ENCODE peak calls at places on chromosomes 12 and 14, in ten cellular contexts. W is HCT116; K is left lung; C is A549; N is CD8-positive, alpha-beta T cell; R is K562; H is naive thymus-derived CD4-positive, alpha-beta T cell; S is upper lobe of left lung; F is lower lobe of right lung; Y is aorta. T is an unnamed sample.

GRCh38 chr12:12428047-12428446 is 71.2 kb downstream of the BORCS5 start:
- ATAC-seq in W (no peak), K (peak; percentile 11), C (no peak), N (no peak), R (no peak), H (no peak), S (no peak), F (no peak), Y (no peak), T (no peak)

GRCh38 chr14:97916100-97916499 is 1118.9 kb downstream of the VRK1 start:
- ATAC-seq in W (no peak), K (no peak), C (no peak), N (no peak), R (no peak), H (no peak), S (no peak), F (no peak), Y (no peak), T (no peak)

GRCh38 chr14:34301107-34301734 is 160.8 kb downstream of the SPTSSA start:
- ATAC-seq in W (peak; percentile 75), K (peak; percentile 74), C (peak; percentile 71), N (no peak), R (peak; percentile 56), H (peak; percentile 32), S (peak; percentile 46), F (no peak), Y (no peak), T (no peak)

GRCh38 chr14:69137456-69138188 is 15.3 kb downstream of the DCAF5 start:
- ATAC-seq in W (no peak), K (peak; percentile 8), C (no peak), N (peak; percentile 23), R (peak; percentile 13), H (no peak), S (peak; percentile 8), F (no peak), Y (no peak), T (no peak)

GRCh38 chr12:77477907-77478533 is 352.7 kb upstream of the NAV3 start:
- ATAC-seq in W (no peak), K (no peak), C (no peak), N (no peak), R (no peak), H (no peak), S (no peak), F (no peak), Y (no peak), T (no peak)

GRCh38 chr12:112191840-112192321 is 66.5 kb downstream of the TRAFD1 start:
- ATAC-seq in W (no peak), K (no peak), C (no peak), N (no peak), R (no peak), H (no peak), S (peak; percentile 26), F (no peak), Y (no peak), T (no peak)

GRCh38 chr14:67359319-67359774 is 257 bp downstream of the ATP6V1D start:
- ATAC-seq in W (peak; percentile 19), K (peak; percentile 3), C (peak; percentile 23), N (no peak), R (no peak), H (no peak), S (peak; percentile 22), F (peak; percentile 1), Y (peak; percentile 4), T (no peak)

GRCh38 chr12:79434561-79434960 is 256.2 kb downstream of the PAWR start:
- ATAC-seq in W (no peak), K (no peak), C (no peak), N (no peak), R (no peak), H (no peak), S (no peak), F (no peak), Y (no peak), T (no peak)

GRCh38 chr14:90533591-90534021 is 136.8 kb downstream of the CALM1 start:
- ATAC-seq in W (no peak), K (peak; percentile 36), C (no peak), N (no peak), R (peak; percentile 52), H (no peak), S (peak; percentile 37), F (peak; percentile 64), Y (no peak), T (no peak)

GRCh38 chr14:38839743-38840375 is 263.2 kb downstream of the SEC23A start:
- ATAC-seq in W (no peak), K (peak; percentile 89), C (no peak), N (no peak), R (no peak), H (no peak), S (peak; percentile 40), F (peak; percentile 75), Y (no peak), T (no peak)
- H3K27ac ChIP-seq in W (no peak overlapping the region), K (peak overlapping the region; percentile 59), C (no peak overlapping the region), N (no peak overlapping the region), R (no peak overlapping the region), H (no peak overlapping the region), S (no peak overlapping the region), F (peak overlapping the region; percentile 1), Y (no peak overlapping the region), T (no peak overlapping the region)

DNA sequence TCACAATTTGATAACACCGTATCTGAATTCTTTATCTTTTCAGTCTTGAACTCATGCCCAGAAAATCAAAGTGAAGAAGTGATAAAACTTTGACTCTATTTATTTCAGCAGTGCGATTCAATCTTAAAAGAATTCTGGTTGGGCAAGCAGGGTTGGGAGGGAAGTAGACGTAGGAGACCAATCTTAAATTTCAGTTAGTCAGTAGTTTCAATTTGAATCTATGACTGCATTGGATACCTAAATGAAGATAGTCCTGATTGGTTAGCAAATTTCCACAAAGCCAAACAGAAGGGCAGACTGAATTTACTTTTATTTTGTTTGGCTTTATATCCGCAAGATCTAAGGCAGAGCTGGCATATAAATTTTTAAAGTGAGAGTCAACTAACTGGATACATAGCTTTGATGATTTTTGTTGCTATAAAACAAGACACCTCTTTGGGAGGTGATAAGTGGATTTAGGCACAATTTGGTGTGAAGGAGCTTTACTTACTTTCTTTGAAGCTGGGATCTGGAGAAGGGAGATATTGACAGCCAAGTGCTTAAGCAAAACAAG is 2.6 kb downstream of the ACSS3 start:
- ATAC-seq in W (no peak), K (peak; percentile 43), C (no peak), N (no peak), R (no peak), H (no peak), S (peak; percentile 32), F (no peak), Y (peak; percentile 52), T (no peak)
- H3K27ac ChIP-seq in W (no peak overlapping the region), K (no peak overlapping the region), C (no peak overlapping the region), N (no peak overlapping the region), R (no peak overlapping the region), H (no peak overlapping the region), S (peak overlapping the region; percentile 59), F (peak overlapping the region; percentile 40), Y (no peak overlapping the region), T (peak overlapping the region; percentile 75)

GRCh38 chr14:50045039-50045711 is 71.2 kb downstream of the VCPKMT start:
- ATAC-seq in W (no peak), K (peak; percentile 93), C (peak; percentile 54), N (peak; percentile 77), R (peak; percentile 72), H (peak; percentile 86), S (peak; percentile 90), F (peak; percentile 90), Y (peak; percentile 90), T (peak; percentile 89)

GRCh38 chr14:50041980-50042379 is 74.4 kb downstream of the VCPKMT start:
- ATAC-seq in W (no peak), K (no peak), C (no peak), N (no peak), R (no peak), H (no peak), S (no peak), F (no peak), Y (no peak), T (no peak)

GRCh38 chr14:50047274-50047676 is 69.1 kb downstream of the VCPKMT start:
- ATAC-seq in W (no peak), K (peak; percentile 55), C (no peak), N (no peak), R (peak; percentile 46), H (no peak), S (peak; percentile 30), F (peak; percentile 57), Y (peak; percentile 6), T (no peak)

GRCh38 chr14:50044040-50044651 is 72.2 kb downstream of the VCPKMT start:
- ATAC-seq in W (no peak), K (no peak), C (no peak), N (no peak), R (no peak), H (peak; percentile 21), S (no peak), F (no peak), Y (no peak), T (no peak)

DNA sequence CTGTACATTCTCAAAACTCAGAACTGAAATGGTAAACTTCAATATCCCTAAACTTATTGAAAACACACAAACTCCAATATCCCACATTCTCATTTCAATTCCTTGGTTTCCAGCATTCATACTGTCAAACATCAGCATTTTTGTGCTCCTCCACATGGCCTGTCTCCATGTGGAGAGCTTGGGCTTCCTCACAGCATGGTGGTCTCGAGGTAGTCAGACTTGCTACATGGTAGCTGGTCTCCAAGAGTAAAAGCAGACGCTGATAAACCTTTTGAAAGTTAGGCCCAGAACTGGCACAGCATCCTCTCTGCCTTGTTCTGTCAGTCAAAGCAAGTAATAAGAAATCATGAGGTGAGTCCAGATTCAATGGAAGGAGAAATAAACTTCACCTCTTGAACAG is 70.5 kb downstream of the VCPKMT start:
- ATAC-seq in W (no peak), K (no peak), C (no peak), N (no peak), R (no peak), H (no peak), S (no peak), F (no peak), Y (no peak), T (no peak)
- H3K27ac ChIP-seq in W (no peak overlapping the region), K (peak overlapping the region; percentile 69), C (peak overlapping the region; percentile 58), N (peak overlapping the region; percentile 63), R (no peak overlapping the region), H (peak overlapping the region; percentile 69), S (peak overlapping the region; percentile 83), F (peak overlapping the region; percentile 83), Y (no peak overlapping the region), T (peak overlapping the region; percentile 58)

GRCh38 chr12:3741882-3742672 is 10.8 kb downstream of the CRACR2A start:
- ATAC-seq in W (no peak), K (no peak), C (no peak), N (no peak), R (no peak), H (peak; percentile 16), S (no peak), F (peak; percentile 12), Y (no peak), T (no peak)

GRCh38 chr12:3745152-3745551 is 7.8 kb downstream of the CRACR2A start:
- ATAC-seq in W (no peak), K (no peak), C (no peak), N (no peak), R (no peak), H (no peak), S (no peak), F (no peak), Y (no peak), T (no peak)

GRCh38 chr12:3744216-3744883 is 8.6 kb downstream of the CRACR2A start:
- ATAC-seq in W (no peak), K (no peak), C (no peak), N (peak; percentile 30), R (no peak), H (peak; percentile 52), S (no peak), F (no peak), Y (no peak), T (no peak)

GRCh38 chr12:3746758-3747157 is 6.2 kb downstream of the CRACR2A start:
- ATAC-seq in W (no peak), K (no peak), C (no peak), N (no peak), R (no peak), H (no peak), S (no peak), F (no peak), Y (no peak), T (no peak)

GRCh38 chr12:3743803-3744202 is 9.1 kb downstream of the CRACR2A start:
- ATAC-seq in W (no peak), K (no peak), C (no peak), N (no peak), R (no peak), H (no peak), S (peak; percentile 26), F (peak; percentile 60), Y (no peak), T (no peak)
- H3K27ac ChIP-seq in W (no peak overlapping the region), K (no peak overlapping the region), C (no peak overlapping the region), N (no peak overlapping the region), R (no peak overlapping the region), H (no peak overlapping the region), S (no peak overlapping the region), F (no peak overlapping the region), Y (no peak overlapping the region), T (no peak overlapping the region)